ENCODE peak calls at places on chromosomes 4 and X, in nine cellular contexts. S is naive B cell; N is activated naive CD4-positive, alpha-beta T cell treated with anti-CD3 and anti-CD28 coated beads, Interleukin-2, amount 50 U/mL, for 72 hours; F is gastrocnemius medialis; H is WTC11; X is CD4-positive, CD25-positive, alpha-beta regulatory T cell; V is stimulated activated naive B cell treated with anti-CD40 and anti-IgM and Interleukin-4, amounts not matched to agents 10 μg/mL and 1 μg/mL and 100 μg/mL, for 72 hours; R is activated CD8-positive, alpha-beta memory T cell treated with anti-CD3 and anti-CD28 coated beads, Interleukin-2, amount 10 ng/mL, durations not matched to agents 7 days and 5 days; U is T-helper 17 cell. D is an unnamed sample.
A peak's percentile ranks its signal among the peaks of the same experiment; 100 is the strongest.

GRCh38 chr4:48706741-48707140 is 73.3 kb downstream of the FRYL start:
- ATAC-seq in F (no peak), S (no peak), U (no peak), N (peak; percentile 65), V (no peak), X (no peak), R (no peak), H (no peak), D (no peak)

GRCh38 chr4:184814686-184815045 is 11.1 kb downstream of the ACSL1 start:
- ATAC-seq in H (no peak), U (no peak), X (no peak), S (no peak), N (no peak), V (no peak), R (no peak), F (no peak), D (no peak)

GRCh38 chrX:18032486-18033221 is 171.6 kb upstream of the RAI2 start:
- ATAC-seq in H (no peak), F (no peak), V (no peak), U (no peak), S (no peak), R (no peak), N (peak; percentile 85), X (no peak), D (no peak)

GRCh38 chrX:110026099-110026844 is 23.4 kb downstream of the TMEM164 start:
- ATAC-seq in V (no peak), X (no peak), F (no peak), S (no peak), N (no peak), U (no peak), H (peak; percentile 28), R (no peak), D (no peak)

GRCh38 chr4:134906404-134907023 is 704.9 kb upstream of the PABPC4L start:
- ATAC-seq in X (no peak), U (no peak), N (no peak), F (no peak), H (peak; percentile 99), R (no peak), S (no peak), V (no peak), D (no peak)

GRCh38 chrX:10043386-10043785 is 76.2 kb downstream of the CLDN34 start:
- ATAC-seq in X (no peak), N (no peak), H (no peak), U (no peak), F (no peak), R (no peak), S (no peak), V (no peak), D (no peak)

GRCh38 chr4:1151541-1151940 is 20.8 kb downstream of the SPON2 start:
- ATAC-seq in N (no peak), X (no peak), S (no peak), U (no peak), V (no peak), R (no peak), F (no peak), H (no peak), D (no peak)

GRCh38 chr4:187268940-187269339 is 545.3 kb upstream of the FAT1 start:
- ATAC-seq in V (no peak), N (no peak), U (no peak), H (no peak), R (no peak), S (no peak), X (no peak), F (no peak), D (no peak)

GRCh38 chrX:100931218-100931924 is 2.7 kb upstream of the XKRX start:
- ATAC-seq in N (peak; percentile 85), U (no peak), V (peak; percentile 82), S (peak; percentile 42), X (no peak), R (peak; percentile 72), H (no peak), F (no peak), D (no peak)

GRCh38 chr4:13653356-13653755 is 25.8 kb upstream of the BOD1L1 start:
- ATAC-seq in H (no peak), X (no peak), R (no peak), S (no peak), N (no peak), U (no peak), V (no peak), F (no peak), D (no peak)

GRCh38 chrX:142680038-142680437 is 345.7 kb upstream of the SPANXN4 start:
- ATAC-seq in S (no peak), V (no peak), R (no peak), H (no peak), X (no peak), N (no peak), F (no peak), U (no peak), D (no peak)

GRCh38 chr4:173211222-173211621 is 42.6 kb downstream of the GALNT7 start:
- ATAC-seq in S (no peak), R (no peak), F (no peak), H (no peak), N (peak; percentile 60), X (no peak), V (no peak), U (no peak), D (no peak)

GRCh38 chr4:13588954-13589353 is 38.6 kb downstream of the BOD1L1 start:
- ATAC-seq in F (no peak), H (no peak), S (no peak), V (no peak), R (no peak), U (no peak), N (no peak), X (no peak), D (no peak)

GRCh38 chr4:26885912-26886274 is 25.3 kb downstream of the STIM2 start:
- ATAC-seq in R (peak; percentile 58), X (peak; percentile 66), U (peak; percentile 72), N (peak; percentile 72), V (peak; percentile 84), S (peak; percentile 64), H (no peak), F (no peak), D (no peak)

GRCh38 chr4:30938956-30939528 is 218.9 kb downstream of the PCDH7 start:
- ATAC-seq in S (no peak), F (no peak), U (no peak), R (no peak), H (no peak), X (no peak), N (no peak), V (no peak), D (no peak)

GRCh38 chr4:79281577-79282359 is 44.1 kb downstream of the NAA11 start:
- ATAC-seq in R (no peak), F (no peak), H (peak; percentile 86), S (no peak), N (no peak), X (no peak), U (no peak), V (no peak), D (peak; percentile 90)

GRCh38 chr4:163476761-163477438 is 3.3 kb upstream of the TKTL2 start:
- ATAC-seq in R (no peak), F (no peak), V (no peak), N (no peak), H (no peak), X (no peak), S (no peak), U (no peak), D (peak; percentile 71)

GRCh38 chr4:140082399-140082758 is 71.6 kb downstream of the MAML3 start:
- ATAC-seq in U (no peak), N (no peak), X (no peak), R (no peak), F (no peak), H (peak; percentile 17), S (no peak), V (no peak), D (no peak)

GRCh38 chr4:147727476-147728028 is 4.3 kb upstream of the ARHGAP10 start:
- ATAC-seq in X (no peak), H (no peak), V (no peak), R (no peak), U (no peak), F (no peak), S (no peak), N (peak; percentile 19), D (no peak)

GRCh38 chr4:158374318-158374717 is 147.4 kb upstream of the RXFP1 start:
- ATAC-seq in U (no peak), S (no peak), F (no peak), X (no peak), H (no peak), N (no peak), V (no peak), R (no peak), D (no peak)

GRCh38 chr4:176413171-176413570 is 93.4 kb downstream of the SPCS3 start:
- ATAC-seq in R (no peak), U (no peak), X (no peak), N (no peak), V (no peak), F (no peak), H (no peak), S (no peak), D (no peak)

GRCh38 chr4:138348055-138348454 is 105.9 kb upstream of the SLC7A11 start:
- ATAC-seq in V (no peak), S (no peak), N (no peak), H (peak; percentile 28), U (no peak), R (no peak), F (no peak), X (no peak), D (no peak)

GRCh38 chr4:138892483-138893386 is 122.8 kb upstream of the NOCT start:
- ATAC-seq in V (no peak), N (peak; percentile 83), U (no peak), S (no peak), X (no peak), H (no peak), R (no peak), F (peak; percentile 92), D (no peak)

GRCh38 chrX:47579537-47579936 is 2.7 kb upstream of the TIMP1 start:
- ATAC-seq in X (no peak), U (peak; percentile 46), H (no peak), S (no peak), R (no peak), N (peak; percentile 62), F (no peak), V (no peak), D (no peak)

GRCh38 chr4:6562931-6563901 is 11.8 kb upstream of the MAN2B2 start:
- ATAC-seq in U (no peak), N (peak; percentile 42), S (no peak), F (no peak), V (peak; percentile 29), X (no peak), H (peak; percentile 60), R (no peak), D (peak; percentile 33)

GRCh38 chr4:152778656-152779512 is 646 bp downstream of the TIGD4 start:
- ATAC-seq in V (no peak), X (peak; percentile 14), H (peak; percentile 20), F (no peak), N (no peak), U (peak; percentile 17), R (peak; percentile 23), S (peak; percentile 11), D (no peak)

GRCh38 chrX:67692246-67692645 is 148.4 kb downstream of the AR start:
- ATAC-seq in N (peak; percentile 28), H (no peak), F (no peak), X (no peak), S (no peak), V (no peak), U (no peak), R (no peak), D (no peak)

GRCh38 chrX:154439841-154440240 is 2.9 kb downstream of the GDI1 start:
- ATAC-seq in U (no peak), N (no peak), R (no peak), S (no peak), H (no peak), X (no peak), V (no peak), F (no peak), D (no peak)